ENCODE peak calls at places on chromosomes 4 and X, in seven cellular contexts. P is left lung, U is IMR-90, W is H9, X is fibroblast of lung, S is tibial artery, F is upper lobe of right lung. Z is an unnamed sample. For H3K4me1 and H3K9me3, the result is how much of the 10 kb centered on the place peaks cover.

GRCh38 chr4:140195806-140196205 is 41.8 kb upstream of the MAML3 start:
- DNase-seq in P (no peak), U (no peak), W (no peak), X (no peak), S (no peak), F (no peak), Z (no peak)

GRCh38 chrX:132271330-132271729 is 52.1 kb upstream of the RAP2C start:
- DNase-seq in P (no peak), U (no peak), W (no peak), X (no peak), S (peak), F (no peak), Z (no peak)

GRCh38 chrX:155179343-155179997 is 36.8 kb upstream of the VBP1 start:
- DNase-seq in P (no peak), U (no peak), W (no peak), X (no peak), S (no peak), F (no peak), Z (no peak)

GRCh38 chr4:135371137-135371536 is 1169.5 kb upstream of the PABPC4L start:
- DNase-seq in P (no peak), U (no peak), W (peak), X (no peak), S (no peak), F (no peak), Z (no peak)

GRCh38 chr4:6848717-6849305 is 60.8 kb upstream of the TBC1D14 start:
- DNase-seq in P (no peak), U (peak), W (no peak), X (no peak), S (no peak), F (no peak), Z (peak)

GRCh38 chr4:96784336-96784735 is 944.4 kb downstream of the PDHA2 start:
- DNase-seq in P (no peak), U (no peak), W (no peak), X (no peak), S (no peak), F (no peak), Z (no peak)

GRCh38 chrX:40171513-40172168 is 73.9 kb upstream of the BCOR start:
- DNase-seq in P (peak), U (no peak), W (peak), X (peak), S (no peak), F (peak), Z (no peak)

GRCh38 chr4:155591784-155592567 is 74.7 kb upstream of the GUCY1A1 start:
- DNase-seq in P (no peak), U (no peak), W (no peak), X (no peak), S (no peak), F (no peak), Z (no peak)

GRCh38 chr4:122827258-122827887 is 742 bp downstream of the FGF2 start:
- DNase-seq in P (peak), U (peak), W (no peak), X (peak), S (no peak), F (peak), Z (no peak)

GRCh38 chr4:102089850-102090621 is 255.2 kb downstream of the SLC39A8 start:
- DNase-seq in P (no peak), U (no peak), W (no peak), X (no peak), S (no peak), F (no peak), Z (no peak)

GRCh38 chr4:160257324-160257723 is 1154.4 kb downstream of the RAPGEF2 start:
- DNase-seq in P (no peak), U (no peak), W (no peak), X (no peak), S (no peak), F (no peak), Z (no peak)

GRCh38 chr4:4761128-4761991 is 98.1 kb upstream of the MSX1 start:
- DNase-seq in P (no peak), U (no peak), W (peak), X (no peak), S (no peak), F (peak), Z (no peak)

GRCh38 chrX:34918856-34919255 is 23.7 kb upstream of the FAM47B start:
- DNase-seq in P (no peak), U (peak), W (peak), X (peak), S (no peak), F (no peak), Z (no peak)
- TF ChIP-seq CTCF in P (no peak), U (peak), W (peak), X (peak), S (peak), F (peak), Z (no peak)

GRCh38 chr4:113564493-113564892 is 197.0 kb downstream of the CAMK2D start:
- DNase-seq in P (no peak), U (no peak), W (no peak), X (no peak), S (no peak), F (no peak), Z (no peak)
- H3K4me1 ChIP-seq in P (under half), U (under half), W (under half), X (under half), S (under half), F (under half), Z (under half)

GRCh38 chr4:252065-252601 is 53.1 kb downstream of the ZNF732 start:
- DNase-seq in P (no peak), U (no peak), W (no peak), X (no peak), S (no peak), F (no peak), Z (no peak)
- H3K9me3 ChIP-seq in P (half or more), U (under half), W (half or more), X (under half), S (half or more), F (half or more), Z (under half)

DNA sequence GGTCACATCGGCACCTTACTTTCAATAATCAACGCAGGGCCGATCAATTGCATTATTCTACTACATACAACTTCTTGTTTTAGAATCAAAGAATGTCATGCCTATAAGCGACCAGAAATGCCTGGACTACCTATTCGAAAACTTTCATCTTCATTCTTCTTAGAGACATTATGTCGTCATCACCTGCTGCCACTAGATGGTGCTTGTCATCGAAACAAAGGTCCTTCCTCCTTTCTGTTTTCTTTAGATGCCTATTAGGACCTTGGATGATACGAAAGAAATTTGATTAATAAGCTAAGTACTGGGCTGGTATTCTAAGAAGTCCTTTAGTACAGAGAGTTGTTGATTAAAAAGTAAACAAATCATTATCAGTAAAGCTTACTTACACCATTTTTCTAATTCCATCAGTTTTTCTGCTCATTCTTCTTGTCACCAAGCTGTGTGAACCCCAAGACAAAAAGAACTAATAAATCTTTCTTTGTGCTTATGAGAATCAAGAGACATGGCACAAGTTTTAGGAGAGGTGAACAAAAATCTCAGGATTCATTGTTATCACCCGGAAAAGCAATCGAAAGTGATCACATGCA is 154.5 kb upstream of the SLC4A4 start:
- DNase-seq in P (no peak), U (peak), W (peak), X (peak), S (peak), F (no peak), Z (peak)
- TF ChIP-seq CTCF in P (no peak), U (peak), W (peak), X (peak), S (peak), F (peak), Z (peak)

GRCh38 chrX:46643636-46644035 is 70.1 kb downstream of the CHST7 start:
- DNase-seq in P (no peak), U (no peak), W (no peak), X (no peak), S (no peak), F (no peak), Z (no peak)
- H3K4me1 ChIP-seq in P (under half), U (under half), W (under half), X (under half), S (under half), F (under half), Z (under half)

GRCh38 chr4:1402021-1402515 is 4.2 kb downstream of the NKX1-1 start:
- DNase-seq in P (peak), U (no peak), W (peak), X (no peak), S (no peak), F (peak), Z (no peak)

GRCh38 chr4:1400191-1400805 is 5.9 kb downstream of the NKX1-1 start:
- DNase-seq in P (peak), U (no peak), W (no peak), X (no peak), S (no peak), F (peak), Z (no peak)

GRCh38 chr4:1401409-1402020 is 4.7 kb downstream of the NKX1-1 start:
- DNase-seq in P (peak), U (no peak), W (peak), X (no peak), S (no peak), F (peak), Z (no peak)

GRCh38 chr4:1399508-1400190 is 6.6 kb downstream of the NKX1-1 start:
- DNase-seq in P (peak), U (no peak), W (no peak), X (no peak), S (peak), F (peak), Z (no peak)

DNA sequence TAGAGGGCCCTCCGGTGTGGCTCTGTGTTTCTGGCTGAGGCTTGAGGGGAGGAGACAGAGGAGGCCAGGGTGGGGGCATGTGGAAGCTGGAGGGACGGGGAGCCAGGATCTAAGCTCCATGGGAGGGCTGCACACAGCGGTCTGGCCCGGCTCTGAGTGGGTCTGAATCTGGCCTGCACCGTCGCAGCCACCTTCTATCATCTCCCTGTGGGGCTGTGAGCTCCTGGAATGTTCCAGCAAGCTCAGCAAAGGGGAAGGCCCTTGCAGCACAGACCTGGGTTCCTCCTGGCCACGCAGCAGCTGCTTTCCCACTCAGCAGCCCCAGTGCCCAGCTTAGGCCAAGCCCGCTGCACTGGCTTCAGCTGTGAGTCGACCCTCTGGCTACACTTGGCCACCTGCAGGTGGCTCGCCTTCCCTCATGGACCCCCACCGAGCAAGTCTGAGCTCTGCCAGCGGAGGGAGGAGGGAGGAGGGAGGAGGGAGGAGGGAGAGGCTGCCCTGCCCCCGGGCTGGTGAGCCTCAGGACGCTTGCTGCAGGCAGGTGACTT is 5.3 kb downstream of the NKX1-1 start:
- DNase-seq in P (peak), U (no peak), W (no peak), X (no peak), S (no peak), F (peak), Z (no peak)
- H3K9me3 ChIP-seq in P (under half), U (under half), W (under half), X (under half), S (under half), F (under half), Z (under half)

GRCh38 chr4:163554870-163555465 is 60.5 kb downstream of the TMA16 start:
- DNase-seq in P (no peak), U (peak), W (no peak), X (no peak), S (no peak), F (no peak), Z (no peak)
- TF ChIP-seq CTCF in P (peak), U (peak), W (peak), X (peak), S (peak), F (peak), Z (no peak)

GRCh38 chrX:105297041-105297440 is 76.5 kb upstream of the TEX13A start:
- DNase-seq in P (no peak), U (no peak), W (no peak), X (no peak), S (no peak), F (no peak), Z (no peak)

GRCh38 chrX:105302246-105302645 is 81.8 kb upstream of the TEX13A start:
- DNase-seq in P (no peak), U (peak), W (no peak), X (no peak), S (no peak), F (no peak), Z (no peak)

DNA sequence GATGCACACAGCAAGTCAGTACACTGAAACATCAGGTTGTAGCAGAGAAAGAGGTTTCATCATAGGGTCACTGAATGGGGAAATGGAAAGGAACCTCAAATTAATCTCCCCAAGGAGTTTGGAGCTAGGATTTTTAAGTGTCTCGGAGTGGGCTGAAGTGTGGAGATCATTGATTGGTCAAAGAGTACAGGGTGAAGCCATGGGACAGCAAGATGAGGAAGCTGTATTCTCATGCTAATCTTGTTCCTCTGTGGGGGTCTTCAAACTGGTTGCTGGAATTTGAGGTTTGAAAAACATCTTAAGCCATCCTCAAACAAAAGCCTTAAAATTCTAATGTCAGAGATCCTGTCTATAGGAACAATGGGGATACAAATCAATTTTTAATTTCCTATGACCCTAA is 78.8 kb upstream of the TEX13A start:
- DNase-seq in P (no peak), U (no peak), W (no peak), X (no peak), S (no peak), F (no peak), Z (no peak)
- H3K4me1 ChIP-seq in P (under half), U (under half), W (under half), X (under half), S (under half), F (under half), Z (under half)

GRCh38 chr4:20124317-20125026 is 127.2 kb upstream of the SLIT2 start:
- DNase-seq in P (no peak), U (no peak), W (no peak), X (no peak), S (no peak), F (no peak), Z (no peak)
- H3K9me3 ChIP-seq in P (under half), U (under half), W (under half), X (under half), S (under half), F (under half), Z (under half)

GRCh38 chrX:129115935-129116334 is 407.4 kb downstream of the SMARCA1 start:
- DNase-seq in P (no peak), U (no peak), W (no peak), X (peak), S (no peak), F (no peak), Z (no peak)

GRCh38 chrX:129115104-129115503 is 408.2 kb downstream of the SMARCA1 start:
- DNase-seq in P (no peak), U (peak), W (peak), X (peak), S (no peak), F (no peak), Z (no peak)

DNA sequence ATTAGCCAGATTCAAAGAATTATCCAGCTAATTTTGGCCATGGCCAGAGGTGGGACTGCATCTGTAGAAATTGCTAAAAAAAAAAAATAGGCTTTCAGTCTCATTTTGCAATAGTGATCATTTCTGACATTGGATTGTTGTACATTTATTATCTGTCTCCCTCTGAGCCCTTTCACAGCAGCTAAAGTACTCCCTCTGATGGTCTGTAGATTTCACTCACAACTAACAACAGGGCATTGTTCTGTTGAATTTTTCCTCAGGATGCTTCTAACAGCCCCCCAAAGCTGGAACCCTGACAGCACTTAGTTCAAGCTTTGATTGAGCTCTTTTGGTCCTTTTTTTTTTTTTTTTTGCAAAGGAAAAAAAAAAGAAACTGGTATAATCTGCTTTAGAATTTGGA is 406.6 kb downstream of the SMARCA1 start:
- DNase-seq in P (no peak), U (no peak), W (no peak), X (no peak), S (no peak), F (no peak), Z (no peak)
- TF ChIP-seq CTCF in P (no peak), U (no peak), W (no peak), X (no peak), S (no peak), F (no peak), Z (no peak)